ENCODE peak calls at places on chromosomes 16 and 17, in six cellular contexts. B, J, M, A, X and D are unnamed samples.

GRCh38 chr17:28746611-28747045 is 2.8 kb downstream of the TRAF4 start:
- DNase-seq in B (no peak), J (no peak), M (no peak), A (no peak), X (no peak), D (no peak)

GRCh38 chr17:55770220-55770870 is 19.5 kb downstream of the PCTP start:
- DNase-seq in B (no peak), J (peak; percentile 35), M (peak; percentile 78), A (peak; percentile 89), X (no peak), D (no peak)

GRCh38 chr17:18920911-18921441 is 31.0 kb upstream of the SLC5A10 start:
- DNase-seq in B (no peak), J (no peak), M (peak; percentile 20), A (peak; percentile 34), X (no peak), D (no peak)

GRCh38 chr16:30910427-30911029 is 12.8 kb upstream of the FBXL19 start:
- DNase-seq in B (no peak), J (no peak), M (no peak), A (no peak), X (no peak), D (no peak)

GRCh38 chr17:63361182-63361581 is 84.9 kb downstream of the CYB561 start:
- DNase-seq in B (no peak), J (no peak), M (no peak), A (peak; percentile 51), X (no peak), D (no peak)

GRCh38 chr17:20066253-20066652 is 57.1 kb downstream of the SPECC1 start:
- DNase-seq in B (peak; percentile 49), J (peak; percentile 55), M (peak; percentile 64), A (peak; percentile 88), X (peak; percentile 48), D (no peak)

GRCh38 chr17:13346081-13346533 is 255.6 kb downstream of the HS3ST3A1 start:
- DNase-seq in B (no peak), J (no peak), M (peak; percentile 99), A (peak; percentile 99), X (no peak), D (no peak)

GRCh38 chr17:28937044-28937729 is 14.1 kb downstream of the PHF12 start:
- DNase-seq in B (no peak), J (no peak), M (peak; percentile 38), A (peak; percentile 73), X (no peak), D (no peak)

GRCh38 chr16:63315229-63315628 is 1279.0 kb upstream of the CDH8 start:
- DNase-seq in B (no peak), J (no peak), M (no peak), A (no peak), X (no peak), D (no peak)

GRCh38 chr17:73404246-73404645 is 92.4 kb upstream of the CDC42EP4 start:
- DNase-seq in B (no peak), J (no peak), M (no peak), A (no peak), X (no peak), D (no peak)

GRCh38 chr16:80968386-80969113 is 38.1 kb downstream of the CMC2 start:
- DNase-seq in B (no peak), J (no peak), M (peak; percentile 28), A (peak; percentile 53), X (no peak), D (no peak)

GRCh38 chr16:71428883-71429282 is 13.0 kb downstream of the TLE7 start:
- DNase-seq in B (no peak), J (no peak), M (no peak), A (no peak), X (no peak), D (no peak)

GRCh38 chr17:57588086-57588485 is 157.0 kb downstream of the CCDC182 start:
- DNase-seq in B (no peak), J (no peak), M (no peak), A (no peak), X (no peak), D (no peak)

GRCh38 chr16:71216714-71217113 is 13.8 kb downstream of the HYDIN start:
- DNase-seq in B (no peak), J (no peak), M (no peak), A (no peak), X (no peak), D (no peak)

GRCh38 chr16:88459366-88460055 is 6.4 kb downstream of the ZFPM1 start:
- DNase-seq in B (no peak), J (no peak), M (peak; percentile 20), A (no peak), X (no peak), D (no peak)

GRCh38 chr17:42243493-42243982 is 32.7 kb downstream of the STAT5B start:
- DNase-seq in B (no peak), J (no peak), M (no peak), A (no peak), X (no peak), D (no peak)

GRCh38 chr17:14296511-14296910 is 4.4 kb upstream of the HS3ST3B1 start:
- DNase-seq in B (no peak), J (no peak), M (no peak), A (no peak), X (no peak), D (no peak)

GRCh38 chr17:28745052-28745776 is 1.4 kb downstream of the TRAF4 start:
- DNase-seq in B (no peak), J (no peak), M (peak; percentile 76), A (peak; percentile 39), X (no peak), D (peak; percentile 94)

GRCh38 chr17:80941171-80941570 is 50.5 kb upstream of the CHMP6 start:
- DNase-seq in B (no peak), J (no peak), M (no peak), A (no peak), X (no peak), D (peak; percentile 90)

GRCh38 chr16:68287276-68288251 is 23.2 kb downstream of the SLC7A6OS start:
- DNase-seq in B (peak; percentile 80), J (peak; percentile 84), M (peak; percentile 77), A (peak; percentile 94), X (peak; percentile 76), D (no peak)

GRCh38 chr17:65487161-65487560 is 74.3 kb downstream of the AXIN2 start:
- DNase-seq in B (no peak), J (no peak), M (no peak), A (no peak), X (no peak), D (no peak)

GRCh38 chr17:17886253-17886652 is 49.5 kb upstream of the SREBF1 start:
- DNase-seq in B (peak; percentile 66), J (no peak), M (no peak), A (no peak), X (no peak), D (no peak)
- TF ChIP-seq CTCF in B (no peak), J (no peak), M (no peak), A (no peak), X (no peak), D (no peak)

GRCh38 chr17:75004371-75004770 is 8.1 kb upstream of the MRPL58 start:
- DNase-seq in B (no peak), J (no peak), M (no peak), A (no peak), X (no peak), D (no peak)

GRCh38 chr17:75008373-75008772 is 4.1 kb upstream of the MRPL58 start:
- DNase-seq in B (no peak), J (no peak), M (no peak), A (no peak), X (no peak), D (peak; percentile 27)

GRCh38 chr17:75009139-75009724 is 3.2 kb upstream of the MRPL58 start:
- DNase-seq in B (no peak), J (no peak), M (no peak), A (no peak), X (no peak), D (peak; percentile 29)

GRCh38 chr17:75005291-75005690 is 7.2 kb upstream of the MRPL58 start:
- DNase-seq in B (no peak), J (no peak), M (no peak), A (no peak), X (no peak), D (peak; percentile 54)

GRCh38 chr17:75006653-75007052 is 5.8 kb upstream of the MRPL58 start:
- DNase-seq in B (no peak), J (no peak), M (no peak), A (no peak), X (no peak), D (peak; percentile 55)
- TF ChIP-seq CTCF in B (no peak), J (no peak), M (no peak), A (no peak), X (no peak), D (no peak)

DNA sequence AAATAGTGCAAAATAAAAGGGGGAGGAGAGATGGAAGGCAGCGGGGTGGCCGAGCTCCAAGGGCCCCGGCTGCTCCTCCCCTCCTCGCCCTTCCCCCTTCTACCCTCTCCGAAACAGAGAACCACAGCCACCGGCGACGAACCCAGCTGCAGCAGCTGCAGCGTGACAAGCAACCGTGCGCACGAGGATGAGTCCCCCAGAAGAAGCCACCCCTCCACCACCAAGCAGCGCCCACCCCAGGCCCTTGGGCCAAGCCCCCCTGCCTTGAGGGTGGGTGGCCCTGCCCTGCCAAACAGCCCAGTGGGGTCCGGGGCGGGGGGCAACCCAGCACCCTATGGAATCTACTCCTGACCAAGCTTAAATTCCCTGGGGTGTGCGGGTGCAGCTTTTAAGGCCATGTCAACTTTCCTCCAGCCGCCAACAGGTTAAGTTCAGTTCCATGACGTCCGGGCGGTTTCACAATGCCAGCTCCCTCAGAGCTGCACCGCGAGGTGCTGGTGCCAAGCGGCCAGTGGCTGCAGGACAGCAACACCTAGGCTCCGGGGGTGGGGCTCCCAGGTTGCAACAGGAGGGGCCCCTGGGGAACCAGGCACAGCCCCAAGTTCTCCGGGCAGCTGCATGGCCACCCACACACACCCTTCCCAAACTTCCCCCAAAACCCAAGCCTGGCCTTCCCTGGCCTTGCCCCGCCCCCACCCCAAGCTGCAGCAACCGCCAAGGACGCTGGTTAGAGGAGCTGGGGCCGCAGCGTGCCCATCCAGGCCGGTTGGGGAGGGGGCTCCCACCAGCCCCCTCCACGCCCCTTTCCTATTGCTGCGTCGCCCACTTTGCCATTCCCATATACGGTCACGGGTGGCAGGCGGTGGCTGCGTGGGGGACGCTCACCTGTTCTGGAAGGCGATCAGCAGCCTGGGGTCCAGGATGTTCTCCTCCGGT is 2.0 kb downstream of the CBX4 start:
- DNase-seq in B (peak; percentile 81), J (no peak), M (peak; percentile 73), A (peak; percentile 64), X (peak; percentile 60), D (no peak)
- TF ChIP-seq CTCF in B (peak; percentile 37), J (peak; percentile 5), M (peak; percentile 21), A (no peak), X (no peak), D (no peak)

GRCh38 chr16:24974859-24975258 is 40.3 kb downstream of the ARHGAP17 start:
- DNase-seq in B (no peak), J (no peak), M (no peak), A (no peak), X (no peak), D (no peak)
- TF ChIP-seq CTCF in B (no peak), J (no peak), M (no peak), A (no peak), X (no peak), D (no peak)

DNA sequence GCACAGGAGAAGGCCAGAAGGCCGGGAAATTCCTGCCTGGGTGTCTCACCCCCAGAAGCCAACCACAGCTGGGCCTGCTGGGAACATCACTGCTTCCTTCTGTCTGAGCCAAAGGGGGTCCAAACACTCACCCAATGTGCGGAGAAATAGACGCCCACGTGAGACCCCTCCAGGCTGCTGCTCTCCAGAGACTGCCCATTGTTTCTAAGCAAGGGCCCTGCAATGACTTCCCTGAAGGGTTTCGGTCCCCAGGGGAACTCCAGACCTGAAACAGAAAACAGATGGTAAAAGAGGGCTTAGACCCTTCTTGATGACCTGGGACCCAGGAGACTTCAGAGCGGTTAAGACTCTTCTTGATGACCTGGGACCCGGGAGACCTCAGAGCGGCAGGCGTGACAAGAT is 41.3 kb downstream of the MRM3 start:
- DNase-seq in B (no peak), J (no peak), M (no peak), A (no peak), X (no peak), D (no peak)
- TF ChIP-seq CTCF in B (no peak), J (no peak), M (no peak), A (no peak), X (no peak), D (no peak)